ENCODE peak calls at places on chromosome 3, in four cellular contexts. L, E, A and F are unnamed samples.
A peak's percentile ranks its signal among the peaks of the same experiment; 100 is the strongest.

GRCh38 chr3:93867425-93867824 is 106.3 kb downstream of the PROS1 start:
- DNase-seq in L (no peak), E (no peak), A (no peak), F (no peak)

GRCh38 chr3:28287046-28287445 is 45.6 kb downstream of the CMC1 start:
- DNase-seq in A (no peak), L (no peak), E (no peak), F (no peak)

GRCh38 chr3:170154569-170155143 is 26.9 kb downstream of the PHC3 start:
- DNase-seq in A (no peak), L (no peak), E (no peak), F (no peak)

GRCh38 chr3:157572559-157573270 is 69.5 kb upstream of the VEPH1 start:
- DNase-seq in A (no peak), L (peak; percentile 74), E (peak; percentile 14), F (no peak)

GRCh38 chr3:156353535-156353934 is 201.4 kb downstream of the SSR3 start:
- DNase-seq in L (no peak), A (no peak), E (no peak), F (no peak)

GRCh38 chr3:179811321-179812095 is 158.7 kb downstream of the USP13 start:
- DNase-seq in A (no peak), E (peak; percentile 12), L (peak; percentile 67), F (peak; percentile 56)

GRCh38 chr3:26281284-26281977 is 341.1 kb upstream of the LRRC3B start:
- DNase-seq in A (no peak), L (no peak), E (no peak), F (no peak)

GRCh38 chr3:44105571-44105970 is 136.1 kb upstream of the TOPAZ1 start:
- DNase-seq in A (no peak), L (no peak), E (no peak), F (no peak)

GRCh38 chr3:163335429-163335828 is 1742.9 kb downstream of the SI start:
- DNase-seq in L (no peak), E (no peak), A (no peak), F (no peak)

GRCh38 chr3:133124511-133124910 is 86.3 kb downstream of the TMEM108 start:
- DNase-seq in L (no peak), E (no peak), A (no peak), F (no peak)

GRCh38 chr3:129605593-129606521 is 619 bp downstream of the PLXND1 start:
- DNase-seq in L (no peak), A (peak; percentile 87), E (no peak), F (no peak)

GRCh38 chr3:129602730-129603560 is 3.5 kb downstream of the PLXND1 start:
- DNase-seq in E (peak; percentile 56), A (no peak), L (peak; percentile 77), F (no peak)

GRCh38 chr3:129604942-129605592 is 1.4 kb downstream of the PLXND1 start:
- DNase-seq in A (no peak), L (no peak), E (no peak), F (no peak)

GRCh38 chr3:129603561-129603942 is 2.9 kb downstream of the PLXND1 start:
- DNase-seq in A (no peak), L (no peak), E (no peak), F (no peak)

DNA sequence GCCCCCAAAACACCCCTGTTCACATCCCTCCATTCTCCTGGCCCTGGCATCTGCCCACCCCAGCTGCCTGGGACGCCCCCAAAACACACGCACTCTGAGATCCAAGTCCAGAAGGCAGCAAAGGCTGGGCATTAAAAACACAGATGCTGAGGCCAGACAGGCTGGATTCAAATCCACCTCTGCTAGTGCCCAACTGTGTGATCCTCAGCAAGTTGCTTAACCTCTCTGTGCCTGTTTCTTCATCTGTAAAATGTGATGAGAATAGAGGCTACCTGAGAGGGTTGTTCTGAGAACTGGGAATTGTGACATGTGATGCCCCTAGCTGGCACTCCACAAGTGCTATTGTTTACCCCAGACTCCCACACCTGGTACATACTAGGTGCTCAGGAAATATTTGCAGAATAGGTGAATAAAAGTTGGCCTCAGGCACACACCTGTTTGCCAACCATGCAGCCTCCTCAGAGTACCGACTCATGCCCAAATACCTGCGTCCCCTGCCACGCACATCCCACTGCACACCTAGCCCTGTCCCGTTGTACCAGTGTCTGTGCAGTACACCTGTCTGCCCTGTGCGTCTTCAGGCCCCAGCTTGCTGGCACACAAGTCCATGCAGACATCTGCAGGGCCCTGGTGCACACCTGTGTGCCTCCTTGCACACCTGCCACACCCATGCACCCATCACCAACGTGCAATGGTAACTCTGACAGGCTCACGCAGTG is 2.1 kb downstream of the PLXND1 start:
- DNase-seq in E (no peak), L (no peak), A (no peak), F (no peak)
- H3K4me3 ChIP-seq in E (peak overlapping the region; percentile 44), L (peak overlapping the region; percentile 68), A (peak overlapping the region; percentile 68), F (peak overlapping the region; percentile 28)

GRCh38 chr3:4314688-4315087 is 11.5 kb downstream of the SETMAR start:
- DNase-seq in L (no peak), E (no peak), A (no peak), F (no peak)
- TF ChIP-seq CTCF in L (peak; percentile 31), E (no peak), A (no peak), F (peak; percentile 47)

DNA sequence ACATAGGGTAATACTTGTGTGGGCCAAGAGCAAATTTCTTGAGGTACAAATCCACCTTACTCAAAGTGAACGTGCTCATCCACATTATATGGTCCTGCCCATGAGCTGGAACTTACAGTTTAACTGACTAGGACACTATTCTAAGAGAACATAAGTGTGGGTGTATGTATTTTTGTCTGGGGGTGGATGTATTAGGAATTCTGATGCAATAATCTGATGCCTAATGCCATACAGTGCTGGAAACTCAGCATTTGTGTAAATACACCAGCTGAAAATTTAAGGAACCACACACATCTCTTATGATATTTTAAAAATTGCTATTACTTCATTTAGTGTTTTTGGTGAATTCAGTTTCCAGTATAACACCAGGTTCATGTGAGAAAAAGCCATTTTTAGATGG is 1350.7 kb downstream of the ZPLD1 start:
- DNase-seq in A (no peak), E (no peak), L (no peak), F (no peak)
- H3K4me3 ChIP-seq in A (no peak overlapping the region), E (no peak overlapping the region), L (no peak overlapping the region), F (no peak overlapping the region)

DNA sequence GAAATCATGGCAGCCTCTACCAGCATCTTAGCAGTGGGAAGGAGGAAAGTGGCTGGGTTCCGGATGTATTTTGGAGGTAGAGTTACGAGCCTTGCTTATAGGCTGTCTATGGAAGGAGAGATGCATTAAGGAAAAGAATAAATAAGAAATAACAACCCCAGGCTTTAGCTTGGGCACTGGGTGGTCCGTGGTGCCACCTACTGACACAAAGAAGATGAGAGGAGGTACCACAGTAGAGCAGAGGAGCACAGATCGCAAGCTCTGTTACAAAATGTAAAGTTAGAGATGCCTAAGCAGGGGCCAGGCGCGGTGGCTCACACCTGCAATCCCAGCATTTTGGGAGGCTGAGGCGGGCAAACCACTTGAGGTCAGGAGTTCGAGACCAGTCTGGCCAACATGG is 74.8 kb downstream of the TMEM39A start:
- DNase-seq in E (no peak), A (no peak), L (no peak), F (no peak)
- TF ChIP-seq CTCF in E (peak; percentile 28), A (peak; percentile 34), L (peak; percentile 18), F (peak; percentile 13)

GRCh38 chr3:71499477-71499876 is 84.1 kb downstream of the FOXP1 start:
- DNase-seq in L (no peak), E (no peak), A (no peak), F (no peak)

GRCh38 chr3:71498053-71498452 is 85.5 kb downstream of the FOXP1 start:
- DNase-seq in A (no peak), L (no peak), E (no peak), F (no peak)

GRCh38 chr3:71495708-71496472 is 87.6 kb downstream of the FOXP1 start:
- DNase-seq in A (no peak), E (no peak), L (peak; percentile 83), F (peak; percentile 73)

GRCh38 chr3:71498543-71498942 is 85.0 kb downstream of the FOXP1 start:
- DNase-seq in A (no peak), L (no peak), E (no peak), F (no peak)

GRCh38 chr3:71497367-71497925 is 86.1 kb downstream of the FOXP1 start:
- DNase-seq in E (no peak), A (no peak), L (no peak), F (no peak)
- H3K4me3 ChIP-seq in E (no peak overlapping the region), A (no peak overlapping the region), L (no peak overlapping the region), F (no peak overlapping the region)

GRCh38 chr3:111069974-111070751 is 1.5 kb upstream of the NECTIN3 start:
- DNase-seq in L (no peak), A (peak; percentile 79), E (peak; percentile 22), F (no peak)

GRCh38 chr3:111071257-111072015 is at the start of gene NECTIN3:
- DNase-seq in L (peak; percentile 98), A (peak; percentile 91), E (peak; percentile 96), F (peak; percentile 95)

GRCh38 chr3:111072016-111072891 is 638 bp downstream of the NECTIN3 start:
- DNase-seq in L (no peak), E (peak; percentile 54), A (peak; percentile 80), F (no peak)

GRCh38 chr3:111068574-111068973 is 3.0 kb upstream of the NECTIN3 start:
- DNase-seq in A (no peak), E (no peak), L (no peak), F (no peak)

GRCh38 chr3:111070772-111071256 is 802 bp upstream of the NECTIN3 start:
- DNase-seq in L (no peak), A (no peak), E (no peak), F (peak; percentile 30)
- TF ChIP-seq CTCF in L (no peak), A (no peak), E (no peak), F (no peak)

GRCh38 chr3:61983479-61983878 is 389.9 kb downstream of the FEZF2 start:
- DNase-seq in L (no peak), A (no peak), E (no peak), F (no peak)
- H3K4me3 ChIP-seq in L (no peak overlapping the region), A (no peak overlapping the region), E (no peak overlapping the region), F (no peak overlapping the region)